ENCODE peak calls at places on chromosomes 13 and 19, in seven cellular contexts. S, Y, C, X, V, U and F are unnamed samples.

GRCh38 chr19:50465986-50466771 is 10.1 kb upstream of the EMC10 start:
- DNase-seq in V (no peak), C (no peak), X (peak; percentile 84), S (no peak), U (no peak), Y (peak; percentile 71), F (peak; percentile 72)

GRCh38 chr13:20159646-20160345 is 1.1 kb downstream of the GJA3 start:
- DNase-seq in S (no peak), U (no peak), X (no peak), C (no peak), Y (no peak), V (peak; percentile 20), F (no peak)

GRCh38 chr13:41788552-41788951 is 172.4 kb downstream of the VWA8 start:
- DNase-seq in S (no peak), V (no peak), Y (no peak), C (no peak), U (no peak), X (peak; percentile 3), F (no peak)

GRCh38 chr19:6070179-6071102 is 39.9 kb downstream of the RFX2 start:
- DNase-seq in Y (no peak), X (no peak), U (no peak), S (no peak), V (no peak), C (no peak), F (peak; percentile 10)

GRCh38 chr13:46595136-46595917 is 42.4 kb downstream of the LRCH1 start:
- DNase-seq in C (no peak), Y (no peak), V (no peak), U (no peak), S (no peak), X (no peak), F (no peak)

GRCh38 chr13:67574320-67575233 is 344.4 kb upstream of the PCDH9 start:
- DNase-seq in V (no peak), X (peak; percentile 2), S (no peak), U (no peak), Y (no peak), C (no peak), F (no peak)

GRCh38 chr13:79423801-79424642 is 18.0 kb upstream of the RBM26 start:
- DNase-seq in X (peak; percentile 47), C (no peak), U (no peak), V (peak; percentile 39), Y (no peak), S (no peak), F (no peak)

GRCh38 chr13:110396913-110397379 is 89.9 kb downstream of the COL4A2 start:
- DNase-seq in Y (no peak), X (no peak), C (no peak), V (no peak), U (peak; percentile 86), S (no peak), F (peak; percentile 52)

GRCh38 chr13:112450567-112451240 is 74.5 kb downstream of the SPACA7 start:
- DNase-seq in Y (no peak), X (no peak), C (no peak), U (no peak), S (no peak), V (no peak), F (no peak)

GRCh38 chr13:72507394-72508199 is 219.8 kb downstream of the MZT1 start:
- DNase-seq in C (no peak), Y (no peak), S (no peak), V (no peak), X (no peak), U (no peak), F (no peak)

GRCh38 chr19:4939466-4939865 is 29.4 kb upstream of the KDM4B start:
- DNase-seq in Y (no peak), C (no peak), X (no peak), V (no peak), S (no peak), U (no peak), F (no peak)

DNA sequence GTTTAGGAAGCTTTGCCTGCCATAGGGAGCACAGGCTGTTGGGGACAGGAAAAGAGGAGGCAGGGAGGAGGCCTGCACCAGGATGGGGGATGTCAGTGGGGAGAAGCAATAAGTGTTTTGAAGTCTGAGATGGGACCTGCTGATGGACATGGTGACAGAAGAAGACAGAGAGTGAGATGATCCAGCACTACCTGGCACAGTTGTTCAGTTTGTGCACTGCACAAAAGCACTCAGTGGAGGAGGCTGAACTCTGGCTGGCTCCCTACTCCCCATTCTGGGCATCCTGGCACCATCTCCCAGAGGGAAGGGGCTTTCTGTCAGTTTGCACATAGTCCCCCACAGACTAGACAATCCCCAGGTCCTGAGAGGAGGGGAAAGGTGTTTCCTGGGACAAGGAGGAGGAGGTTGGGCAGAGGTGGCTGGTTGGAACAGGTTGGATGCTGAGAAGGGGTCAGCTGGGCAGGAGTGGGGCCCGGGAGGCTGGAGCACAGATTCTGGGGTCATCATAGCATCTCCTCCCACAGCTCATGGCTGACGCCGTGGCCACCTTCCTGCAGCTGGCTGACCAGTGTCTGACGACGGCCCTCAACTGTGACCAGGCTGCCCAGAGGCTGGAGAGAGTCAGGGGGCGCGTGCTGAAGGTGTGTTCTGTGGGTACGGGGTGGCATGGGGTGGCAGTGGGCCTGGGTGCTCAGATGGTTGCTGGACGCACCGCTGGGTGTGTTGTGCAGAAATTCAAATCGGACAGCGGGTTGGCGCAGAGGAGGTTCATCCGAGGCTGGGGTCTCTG is 12.5 kb upstream of the COLGALT1 start:
- DNase-seq in S (no peak), U (no peak), C (no peak), Y (no peak), V (no peak), X (no peak), F (no peak)
- H3K4me1 ChIP-seq in S (peaks cover 7% of the 10 kb centered on the region), U (peaks cover 5% of the 10 kb centered on the region), C (peaks cover 8% of the 10 kb centered on the region), Y (no peaks in the 10 kb centered on the region), V (peaks cover 10% of the 10 kb centered on the region), X (no peaks in the 10 kb centered on the region), F (peaks cover 8% of the 10 kb centered on the region)

GRCh38 chr13:21639604-21640003 is 31.3 kb upstream of the FGF9 start:
- DNase-seq in S (peak; percentile 66), V (no peak), Y (no peak), U (no peak), C (no peak), X (no peak), F (no peak)
- H3K36me3 ChIP-seq in S (no peaks in the 10 kb centered on the region), V (no peaks in the 10 kb centered on the region), Y (no peaks in the 10 kb centered on the region), U (no peaks in the 10 kb centered on the region), C (no peaks in the 10 kb centered on the region), X (no peaks in the 10 kb centered on the region), F (no peaks in the 10 kb centered on the region)

GRCh38 chr19:10010939-10011338 is 635 bp upstream of the COL5A3 start:
- DNase-seq in U (no peak), V (no peak), S (no peak), C (no peak), Y (no peak), X (no peak), F (no peak)
- H3K27ac ChIP-seq in U (no peak overlapping the region), V (no peak overlapping the region), S (no peak overlapping the region), C (no peak overlapping the region), Y (no peak overlapping the region), X (no peak overlapping the region), F (no peak overlapping the region)

GRCh38 chr19:16465239-16465638 is 6.5 kb downstream of the EPS15L1 start:
- DNase-seq in Y (no peak), U (no peak), S (no peak), V (no peak), X (no peak), C (no peak), F (no peak)
- H3K4me1 ChIP-seq in Y (no peaks in the 10 kb centered on the region), U (peaks cover 19% of the 10 kb centered on the region), S (peaks cover 4% of the 10 kb centered on the region), V (peaks cover 22% of the 10 kb centered on the region), X (peaks cover 2% of the 10 kb centered on the region), C (peaks cover 26% of the 10 kb centered on the region), F (peaks cover 8% of the 10 kb centered on the region)

GRCh38 chr19:38204096-38204495 is 19.9 kb downstream of the DPF1 start:
- DNase-seq in C (no peak), S (no peak), V (no peak), X (no peak), Y (no peak), U (no peak), F (no peak)

GRCh38 chr19:38203197-38203596 is 20.8 kb downstream of the DPF1 start:
- DNase-seq in C (no peak), S (no peak), X (no peak), Y (no peak), U (no peak), V (no peak), F (no peak)

GRCh38 chr19:38204728-38205127 is 19.3 kb downstream of the DPF1 start:
- DNase-seq in X (no peak), C (no peak), V (no peak), Y (no peak), S (no peak), U (no peak), F (no peak)

GRCh38 chr19:38201731-38202130 is 22.3 kb downstream of the DPF1 start:
- DNase-seq in C (no peak), V (no peak), S (no peak), U (no peak), X (no peak), Y (no peak), F (no peak)

DNA sequence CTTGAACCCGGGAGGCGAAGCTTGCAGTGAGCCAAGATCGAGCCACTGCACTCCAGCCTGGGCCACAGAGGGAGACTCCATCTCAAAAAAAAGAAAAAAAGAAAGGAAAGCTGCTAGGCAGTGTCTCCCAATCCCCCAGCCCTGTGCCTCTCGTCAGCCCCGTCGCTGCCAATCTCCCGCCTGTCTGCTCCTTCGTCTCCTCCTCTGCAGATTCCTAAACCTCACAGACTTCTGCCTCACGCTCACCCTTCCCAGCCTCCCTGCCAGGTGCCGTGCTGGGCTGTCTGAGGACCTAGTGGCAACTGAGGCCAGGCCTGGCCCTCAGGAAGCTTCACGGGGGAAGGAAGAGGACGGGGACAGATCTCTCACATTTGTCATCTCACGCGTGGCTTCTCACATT is 21.5 kb downstream of the DPF1 start:
- DNase-seq in X (no peak), S (no peak), V (no peak), U (no peak), C (no peak), Y (no peak), F (no peak)
- H3K36me3 ChIP-seq in X (no peaks in the 10 kb centered on the region), S (peaks cover 44% of the 10 kb centered on the region), V (no peaks in the 10 kb centered on the region), U (peaks cover 67% of the 10 kb centered on the region), C (no peaks in the 10 kb centered on the region), Y (peaks cover 80% of the 10 kb centered on the region), F (peaks cover 6% of the 10 kb centered on the region)

DNA sequence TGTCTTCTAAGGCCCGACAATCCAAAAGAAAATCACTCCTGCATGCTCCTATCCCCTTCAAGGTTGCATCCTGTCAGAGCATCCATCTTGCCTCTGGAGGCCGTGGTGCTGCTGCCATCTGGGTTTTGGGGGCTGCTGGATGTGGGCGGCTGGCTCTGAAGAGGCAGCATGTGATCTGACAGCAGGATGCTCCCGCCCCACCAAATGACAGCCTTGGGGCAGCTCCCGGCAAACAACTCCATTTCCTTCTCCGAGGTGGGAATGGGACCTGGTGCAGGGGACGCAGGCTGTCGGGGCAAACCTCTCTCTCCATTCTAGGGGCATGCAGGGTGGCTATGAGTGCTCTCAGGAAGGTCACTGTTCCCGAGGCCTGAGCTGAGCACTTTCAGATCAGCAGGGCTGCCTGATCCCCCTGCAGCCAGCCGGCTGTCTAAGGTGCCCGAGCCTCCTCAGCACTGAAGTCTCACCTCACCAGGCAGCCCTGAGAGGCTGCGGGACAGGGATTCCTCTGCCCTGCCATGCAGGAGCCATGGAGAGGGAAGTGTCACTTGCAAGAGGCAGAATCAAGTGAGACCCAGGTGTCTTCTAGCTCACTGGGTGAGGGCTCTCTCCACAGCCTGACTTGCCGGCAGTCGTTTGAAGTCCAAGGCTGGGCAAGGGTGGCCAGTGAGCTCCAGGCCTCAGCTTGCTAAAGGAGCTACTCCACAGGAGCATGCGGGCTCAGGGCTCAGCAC is 28.8 kb downstream of the TSSK6 start:
- DNase-seq in S (no peak), V (no peak), U (peak; percentile 60), Y (no peak), X (no peak), C (no peak), F (no peak)
- H3K27ac ChIP-seq in S (no peak overlapping the region), V (no peak overlapping the region), U (no peak overlapping the region), Y (peak overlapping the region; percentile 88), X (no peak overlapping the region), C (peak overlapping the region; percentile 17), F (no peak overlapping the region)

GRCh38 chr19:2372076-2372612 is 12.1 kb downstream of the TMPRSS9 start:
- DNase-seq in C (no peak), V (no peak), S (no peak), X (no peak), Y (no peak), U (no peak), F (no peak)
- H3K4me1 ChIP-seq in C (no peaks in the 10 kb centered on the region), V (no peaks in the 10 kb centered on the region), S (no peaks in the 10 kb centered on the region), X (no peaks in the 10 kb centered on the region), Y (no peaks in the 10 kb centered on the region), U (no peaks in the 10 kb centered on the region), F (no peaks in the 10 kb centered on the region)